ENCODE peak calls at places on chromosomes 4 and X, in nine cellular contexts. One of them, this sample, is unnamed. For H3K4me1, the result is how much of the 10 kb centered on the place peaks cover.

GRCh38 chr4:108885211-108885610 is 122.4 kb upstream of the ETNPPL start:
- DNase-seq in adrenal gland: no peak
- DNase-seq in right lobe of liver: no peak
- DNase-seq in stomach: no peak
- DNase-seq in IMR-90: peak
- DNase-seq in esophagus squamous epithelium: no peak
- DNase-seq in spleen: no peak
- DNase-seq in heart left ventricle: no peak
- DNase-seq in HepG2: no peak
- DNase-seq in this sample: no peak

GRCh38 chr4:88797725-88798124 is 100.1 kb upstream of the NAP1L5 start:
- DNase-seq in right lobe of liver: no peak
- DNase-seq in esophagus squamous epithelium: no peak
- DNase-seq in stomach: no peak
- DNase-seq in HepG2: no peak
- DNase-seq in spleen: no peak
- DNase-seq in adrenal gland: no peak
- DNase-seq in heart left ventricle: no peak
- DNase-seq in IMR-90: no peak
- DNase-seq in this sample: no peak

GRCh38 chr4:78656968-78657445 is 105.4 kb downstream of the ANXA3 start:
- DNase-seq in HepG2: no peak
- DNase-seq in stomach: no peak
- DNase-seq in right lobe of liver: no peak
- DNase-seq in heart left ventricle: no peak
- DNase-seq in spleen: no peak
- DNase-seq in esophagus squamous epithelium: no peak
- DNase-seq in IMR-90: no peak
- DNase-seq in adrenal gland: peak
- DNase-seq in this sample: no peak

GRCh38 chrX:19627081-19627480 is 111.8 kb upstream of the MAP3K15 start:
- DNase-seq in right lobe of liver: no peak
- DNase-seq in spleen: no peak
- DNase-seq in stomach: no peak
- DNase-seq in IMR-90: no peak
- DNase-seq in adrenal gland: no peak
- DNase-seq in heart left ventricle: no peak
- DNase-seq in HepG2: no peak
- DNase-seq in esophagus squamous epithelium: no peak
- DNase-seq in this sample: no peak

GRCh38 chr4:37522996-37523395 is 163.2 kb downstream of the RELL1 start:
- DNase-seq in IMR-90: no peak
- DNase-seq in esophagus squamous epithelium: no peak
- DNase-seq in heart left ventricle: no peak
- DNase-seq in adrenal gland: no peak
- DNase-seq in HepG2: no peak
- DNase-seq in spleen: no peak
- DNase-seq in right lobe of liver: no peak
- DNase-seq in stomach: no peak
- DNase-seq in this sample: no peak

GRCh38 chrX:318739-319578 is at the start of gene GTPBP6:
- DNase-seq in right lobe of liver: peak
- DNase-seq in spleen: peak
- DNase-seq in esophagus squamous epithelium: no peak
- DNase-seq in stomach: peak
- DNase-seq in IMR-90: peak
- DNase-seq in heart left ventricle: peak
- DNase-seq in HepG2: peak
- DNase-seq in adrenal gland: peak
- DNase-seq in this sample: peak

GRCh38 chr4:10587697-10588096 is 96.9 kb downstream of the CLNK start:
- DNase-seq in spleen: peak
- DNase-seq in heart left ventricle: no peak
- DNase-seq in stomach: no peak
- DNase-seq in HepG2: no peak
- DNase-seq in adrenal gland: no peak
- DNase-seq in IMR-90: no peak
- DNase-seq in esophagus squamous epithelium: no peak
- DNase-seq in right lobe of liver: no peak
- DNase-seq in this sample: no peak

GRCh38 chr4:104064650-104065577 is 345.1 kb upstream of the TACR3 start:
- DNase-seq in esophagus squamous epithelium: no peak
- DNase-seq in heart left ventricle: no peak
- DNase-seq in adrenal gland: peak
- DNase-seq in HepG2: peak
- DNase-seq in right lobe of liver: peak
- DNase-seq in stomach: peak
- DNase-seq in IMR-90: no peak
- DNase-seq in spleen: no peak
- DNase-seq in this sample: no peak

GRCh38 chr4:182862166-182862875 is 54.9 kb downstream of the DCTD start:
- DNase-seq in esophagus squamous epithelium: no peak
- DNase-seq in IMR-90: no peak
- DNase-seq in spleen: peak
- DNase-seq in right lobe of liver: no peak
- DNase-seq in stomach: peak
- DNase-seq in HepG2: peak
- DNase-seq in adrenal gland: no peak
- DNase-seq in heart left ventricle: no peak
- DNase-seq in this sample: no peak

GRCh38 chr4:55636622-55636999 is 513 bp upstream of the NMU start:
- DNase-seq in esophagus squamous epithelium: no peak
- DNase-seq in adrenal gland: no peak
- DNase-seq in stomach: no peak
- DNase-seq in HepG2: no peak
- DNase-seq in spleen: no peak
- DNase-seq in heart left ventricle: no peak
- DNase-seq in right lobe of liver: no peak
- DNase-seq in IMR-90: no peak
- DNase-seq in this sample: no peak

GRCh38 chr4:20394471-20394870 is 142.8 kb downstream of the SLIT2 start:
- DNase-seq in heart left ventricle: no peak
- DNase-seq in adrenal gland: no peak
- DNase-seq in spleen: no peak
- DNase-seq in esophagus squamous epithelium: no peak
- DNase-seq in right lobe of liver: no peak
- DNase-seq in HepG2: no peak
- DNase-seq in IMR-90: no peak
- DNase-seq in stomach: no peak
- DNase-seq in this sample: no peak

GRCh38 chr4:48490012-48490679 is at the start of gene ZAR1:
- DNase-seq in right lobe of liver: no peak
- DNase-seq in heart left ventricle: peak
- DNase-seq in HepG2: no peak
- DNase-seq in stomach: no peak
- DNase-seq in esophagus squamous epithelium: no peak
- DNase-seq in adrenal gland: no peak
- DNase-seq in IMR-90: no peak
- DNase-seq in spleen: no peak
- DNase-seq in this sample: no peak

GRCh38 chr4:18319456-18319855 is 297.9 kb upstream of the LCORL start:
- DNase-seq in esophagus squamous epithelium: no peak
- DNase-seq in right lobe of liver: no peak
- DNase-seq in IMR-90: no peak
- DNase-seq in HepG2: no peak
- DNase-seq in spleen: no peak
- DNase-seq in adrenal gland: no peak
- DNase-seq in heart left ventricle: no peak
- DNase-seq in stomach: no peak
- DNase-seq in this sample: no peak

DNA sequence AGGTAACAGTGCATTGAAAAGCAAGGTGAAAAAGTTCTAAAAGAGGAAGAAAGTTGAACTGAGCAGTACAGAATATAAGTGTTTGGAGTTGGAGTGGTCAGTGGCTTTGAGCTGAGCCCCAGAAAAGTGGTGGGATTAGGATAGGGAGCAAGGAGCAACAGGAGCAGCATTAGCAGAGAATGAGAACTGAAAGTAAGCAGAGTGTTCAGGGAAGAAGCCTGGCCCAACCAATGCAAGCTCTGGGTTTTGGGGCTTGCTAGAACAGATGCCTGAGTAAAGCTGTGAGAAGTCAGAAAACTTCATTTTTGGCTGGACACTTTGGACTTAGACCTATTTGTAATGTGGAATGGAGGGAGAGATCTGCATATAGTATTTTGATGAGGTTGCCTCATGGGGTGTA is 17.8 kb downstream of the JADE1 start:
- DNase-seq in adrenal gland: no peak
- DNase-seq in heart left ventricle: no peak
- DNase-seq in HepG2: no peak
- DNase-seq in right lobe of liver: no peak
- DNase-seq in spleen: no peak
- DNase-seq in esophagus squamous epithelium: no peak
- DNase-seq in IMR-90: no peak
- DNase-seq in stomach: no peak
- DNase-seq in this sample: no peak
- H3K4me1 ChIP-seq in adrenal gland: half or more
- H3K4me1 ChIP-seq in heart left ventricle: under half
- H3K4me1 ChIP-seq in HepG2: under half
- H3K4me1 ChIP-seq in right lobe of liver: under half
- H3K4me1 ChIP-seq in spleen: half or more
- H3K4me1 ChIP-seq in esophagus squamous epithelium: under half
- H3K4me1 ChIP-seq in IMR-90: under half
- H3K4me1 ChIP-seq in stomach: half or more
- H3K4me1 ChIP-seq in this sample: under half

DNA sequence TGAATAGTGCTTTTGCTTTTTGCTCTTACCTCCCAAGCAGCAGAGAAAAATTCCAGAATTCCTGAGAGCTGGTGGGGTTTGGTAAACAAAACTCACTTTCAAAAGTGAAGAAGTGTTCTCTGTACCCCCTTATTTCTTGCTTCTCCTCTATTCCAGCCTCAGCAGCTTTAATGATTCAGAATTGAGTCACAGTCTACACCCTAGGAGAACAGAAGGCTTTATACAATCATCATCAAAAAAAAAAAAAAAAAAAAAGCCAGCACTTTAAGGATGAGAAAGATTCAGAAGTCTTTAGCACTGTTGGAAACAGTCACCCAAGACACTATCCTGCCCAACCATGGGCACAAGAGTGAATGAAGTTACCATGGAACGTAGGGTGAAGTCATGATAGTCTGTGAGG is 1583.1 kb upstream of the PCDH10 start:
- DNase-seq in esophagus squamous epithelium: no peak
- DNase-seq in IMR-90: no peak
- DNase-seq in stomach: no peak
- DNase-seq in right lobe of liver: no peak
- DNase-seq in adrenal gland: no peak
- DNase-seq in spleen: no peak
- DNase-seq in HepG2: no peak
- DNase-seq in heart left ventricle: no peak
- DNase-seq in this sample: no peak
- TF ChIP-seq POLR2A in esophagus squamous epithelium: no peak
- TF ChIP-seq POLR2A in IMR-90: no peak
- TF ChIP-seq POLR2A in stomach: no peak
- TF ChIP-seq POLR2A in right lobe of liver: no peak
- TF ChIP-seq POLR2A in adrenal gland: no peak
- TF ChIP-seq POLR2A in spleen: no peak
- TF ChIP-seq POLR2A in HepG2: no peak
- TF ChIP-seq POLR2A in heart left ventricle: no peak
- TF ChIP-seq POLR2A in this sample: no peak

DNA sequence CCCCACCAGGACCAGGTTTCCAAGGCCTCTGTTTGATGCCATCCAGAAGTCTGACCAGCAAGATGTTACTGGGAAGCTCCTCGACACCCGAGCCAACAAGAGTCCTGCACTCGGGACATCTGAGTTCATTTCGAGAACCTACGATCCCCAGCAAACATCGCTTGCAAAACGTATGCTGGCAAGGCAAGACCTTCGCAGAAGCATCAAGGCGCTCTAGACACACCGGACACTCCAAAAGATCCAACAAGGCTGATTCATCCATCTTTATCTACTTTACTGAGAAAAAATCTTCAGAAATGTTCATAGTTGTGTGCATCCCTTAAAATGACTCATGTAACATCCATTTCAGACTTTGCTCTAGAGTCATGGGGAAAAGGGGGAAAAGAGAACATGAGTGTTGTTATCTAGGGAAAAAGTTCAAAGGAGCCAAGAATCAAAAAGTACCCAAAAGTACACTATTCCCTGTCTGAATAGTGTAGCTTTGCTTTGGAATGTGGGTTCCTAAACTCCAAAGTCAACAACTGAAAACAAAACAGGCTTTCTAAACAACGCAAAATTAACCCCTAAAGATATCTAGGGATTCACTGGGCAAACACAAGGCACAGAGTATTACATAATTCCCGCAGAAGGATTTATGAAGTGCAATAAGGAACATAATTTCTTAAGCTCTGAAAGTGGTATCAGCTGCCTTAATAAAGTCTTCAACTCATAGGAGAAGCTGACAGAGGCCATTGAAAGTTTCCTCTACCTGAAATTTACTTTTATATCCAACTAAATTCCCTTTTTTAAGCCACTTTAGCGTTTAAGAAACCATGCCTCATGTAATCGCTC is 1.6 kb downstream of the SH3RF1 start:
- DNase-seq in IMR-90: peak
- DNase-seq in heart left ventricle: no peak
- DNase-seq in stomach: no peak
- DNase-seq in adrenal gland: peak
- DNase-seq in HepG2: peak
- DNase-seq in right lobe of liver: no peak
- DNase-seq in esophagus squamous epithelium: no peak
- DNase-seq in spleen: no peak
- DNase-seq in this sample: no peak
- H3K4me1 ChIP-seq in IMR-90: under half
- H3K4me1 ChIP-seq in heart left ventricle: under half
- H3K4me1 ChIP-seq in stomach: half or more
- H3K4me1 ChIP-seq in adrenal gland: under half
- H3K4me1 ChIP-seq in HepG2: half or more
- H3K4me1 ChIP-seq in right lobe of liver: under half
- H3K4me1 ChIP-seq in esophagus squamous epithelium: under half
- H3K4me1 ChIP-seq in spleen: half or more
- H3K4me1 ChIP-seq in this sample: under half

GRCh38 chrX:21840199-21840557 is 761 bp downstream of the MBTPS2 start:
- DNase-seq in heart left ventricle: no peak
- DNase-seq in spleen: no peak
- DNase-seq in right lobe of liver: no peak
- DNase-seq in stomach: no peak
- DNase-seq in IMR-90: peak
- DNase-seq in esophagus squamous epithelium: no peak
- DNase-seq in adrenal gland: no peak
- DNase-seq in HepG2: no peak
- DNase-seq in this sample: no peak

GRCh38 chrX:21838937-21839333 is 482 bp upstream of the MBTPS2 start:
- DNase-seq in HepG2: peak
- DNase-seq in IMR-90: peak
- DNase-seq in heart left ventricle: no peak
- DNase-seq in spleen: no peak
- DNase-seq in right lobe of liver: no peak
- DNase-seq in esophagus squamous epithelium: no peak
- DNase-seq in stomach: no peak
- DNase-seq in adrenal gland: no peak
- DNase-seq in this sample: no peak

GRCh38 chrX:21843179-21843578 is 3.8 kb downstream of the MBTPS2 start:
- DNase-seq in esophagus squamous epithelium: no peak
- DNase-seq in stomach: no peak
- DNase-seq in IMR-90: peak
- DNase-seq in heart left ventricle: no peak
- DNase-seq in spleen: no peak
- DNase-seq in HepG2: peak
- DNase-seq in adrenal gland: no peak
- DNase-seq in right lobe of liver: no peak
- DNase-seq in this sample: no peak

GRCh38 chrX:21837056-21837455 is 2.4 kb upstream of the MBTPS2 start:
- DNase-seq in HepG2: no peak
- DNase-seq in spleen: no peak
- DNase-seq in esophagus squamous epithelium: no peak
- DNase-seq in right lobe of liver: no peak
- DNase-seq in adrenal gland: no peak
- DNase-seq in heart left ventricle: no peak
- DNase-seq in stomach: no peak
- DNase-seq in IMR-90: no peak
- DNase-seq in this sample: no peak

GRCh38 chrX:21839334-21840198 is at the start of gene MBTPS2:
- DNase-seq in esophagus squamous epithelium: peak
- DNase-seq in HepG2: peak
- DNase-seq in adrenal gland: peak
- DNase-seq in heart left ventricle: peak
- DNase-seq in stomach: peak
- DNase-seq in IMR-90: peak
- DNase-seq in right lobe of liver: peak
- DNase-seq in spleen: peak
- DNase-seq in this sample: peak
- TF ChIP-seq POLR2A in esophagus squamous epithelium: peak
- TF ChIP-seq POLR2A in HepG2: peak
- TF ChIP-seq POLR2A in adrenal gland: peak
- TF ChIP-seq POLR2A in heart left ventricle: peak
- TF ChIP-seq POLR2A in stomach: no peak
- TF ChIP-seq POLR2A in IMR-90: peak
- TF ChIP-seq POLR2A in right lobe of liver: peak
- TF ChIP-seq POLR2A in spleen: no peak
- TF ChIP-seq POLR2A in this sample: no peak

This sample was measured in breast epithelium.